ENCODE peak calls at places on chromosomes 1 and 21, in eight cellular contexts. U is GM23248; C is stimulated activated CD8-positive, alpha-beta memory T cell treated with anti-CD3 and anti-CD28 coated beads, Interleukin-4, amount 100 ng/mL, for 48 hours; W is caudate nucleus; E is activated naive CD8-positive, alpha-beta T cell treated with anti-CD3 and anti-CD28 coated beads for 36 hours; D is fibroblast of the conjunctiva; P is NCI-H2171; B is progenitor cell of endocrine pancreas. G is an unnamed sample.

GRCh38 chr1:82124987-82125638 is 324.4 kb downstream of the ADGRL2 start:
- DNase-seq in C (no peak), B (no peak), P (no peak), W (no peak), U (peak), D (no peak), E (no peak), G (peak)

GRCh38 chr1:202958544-202959275 is 598 bp upstream of the ADIPOR1 start:
- DNase-seq in E (no peak), D (no peak), B (no peak), C (no peak), W (no peak), P (no peak), U (no peak), G (peak)

GRCh38 chr1:44811714-44812151 is 3.4 kb downstream of the BTBD19 start:
- DNase-seq in C (no peak), E (no peak), B (no peak), P (no peak), U (peak), D (peak), W (no peak), G (peak)

GRCh38 chr1:165854101-165854845 is 26.9 kb downstream of the UCK2 start:
- DNase-seq in W (no peak), D (peak), B (no peak), U (peak), C (no peak), E (no peak), P (no peak), G (peak)

GRCh38 chr1:46687095-46687659 is 15.5 kb downstream of the TEX38 start:
- DNase-seq in E (no peak), D (peak), U (peak), P (no peak), C (no peak), W (no peak), B (no peak), G (peak)

GRCh38 chr1:57017717-57018116 is 51.9 kb upstream of the C8B start:
- DNase-seq in U (peak), E (no peak), B (no peak), C (no peak), P (no peak), W (no peak), D (peak), G (no peak)

GRCh38 chr1:14947421-14947820 is 206.1 kb upstream of the TMEM51 start:
- DNase-seq in C (no peak), B (no peak), U (no peak), D (no peak), W (no peak), P (no peak), E (no peak), G (no peak)

GRCh38 chr21:36890086-36890485 is 76.4 kb downstream of the HLCS start:
- DNase-seq in B (no peak), D (no peak), E (no peak), P (no peak), W (no peak), C (no peak), U (peak), G (no peak)

GRCh38 chr1:28518745-28519341 is 13.0 kb downstream of the RCC1 start:
- DNase-seq in E (peak), W (no peak), B (no peak), D (no peak), P (no peak), C (peak), U (peak), G (peak)

GRCh38 chr1:108747898-108748297 is 1.4 kb downstream of the STXBP3 start:
- DNase-seq in B (no peak), D (no peak), E (no peak), P (no peak), W (no peak), C (no peak), U (peak), G (no peak)

GRCh38 chr1:171251042-171251740 is 2.9 kb downstream of the FMO1 start:
- DNase-seq in B (peak), P (no peak), C (peak), E (peak), U (peak), D (no peak), W (no peak), G (peak)

GRCh38 chr1:171141336-171142051 is 43.6 kb upstream of the FMO2 start:
- DNase-seq in P (no peak), E (no peak), C (no peak), B (no peak), W (no peak), D (peak), U (peak), G (peak)

GRCh38 chr1:213274140-213274539 is 223.1 kb downstream of the RPS6KC1 start:
- DNase-seq in B (no peak), P (no peak), W (no peak), C (no peak), E (no peak), D (no peak), U (no peak), G (peak)

GRCh38 chr1:87826639-87827345 is 498.1 kb downstream of the LMO4 start:
- DNase-seq in C (no peak), E (no peak), D (peak), B (no peak), P (no peak), U (peak), W (no peak), G (peak)

GRCh38 chr1:55010194-55010886 is 11.6 kb downstream of the BSND start:
- DNase-seq in C (no peak), P (no peak), E (no peak), D (no peak), B (no peak), U (no peak), W (no peak), G (no peak)

GRCh38 chr1:44545961-44546360 is 128.3 kb downstream of the TMEM53 start:
- DNase-seq in U (no peak), C (no peak), W (no peak), B (no peak), D (no peak), P (no peak), E (no peak), G (no peak)

GRCh38 chr21:41786521-41786987 is 19.7 kb upstream of the RIPK4 start:
- DNase-seq in W (no peak), P (no peak), D (no peak), E (no peak), C (no peak), U (peak), B (no peak), G (no peak)

GRCh38 chr1:239527046-239527693 is 140.8 kb downstream of the CHRM3 start:
- DNase-seq in C (no peak), E (no peak), W (no peak), P (no peak), D (no peak), B (no peak), U (no peak), G (no peak)

GRCh38 chr1:7769673-7770412 is 1.3 kb upstream of the VAMP3 start:
- DNase-seq in E (no peak), B (no peak), P (no peak), W (no peak), C (no peak), D (no peak), U (no peak), G (no peak)

GRCh38 chr1:161139765-161140164 is 7.3 kb upstream of the DEDD start:
- DNase-seq in P (peak), W (no peak), U (peak), B (no peak), C (peak), E (no peak), D (no peak), G (peak)

GRCh38 chr1:186476306-186477040 is 15.6 kb upstream of the PDC start:
- DNase-seq in W (no peak), C (no peak), P (no peak), B (no peak), U (peak), D (no peak), E (no peak), G (peak)

GRCh38 chr1:2789164-2789985 is 12.1 kb downstream of the TTC34 start:
- DNase-seq in D (no peak), C (no peak), W (no peak), B (no peak), E (no peak), U (no peak), P (no peak), G (peak)

GRCh38 chr1:159924791-159925712 is at the start of gene TAGLN2:
- DNase-seq in B (peak), U (peak), E (peak), W (no peak), P (no peak), C (peak), D (peak), G (peak)

GRCh38 chr1:36523850-36524249 is 41.1 kb upstream of the CSF3R start:
- DNase-seq in B (no peak), U (no peak), W (no peak), D (no peak), C (peak), P (no peak), E (no peak), G (no peak)

GRCh38 chr1:166603296-166603695 is 236.0 kb upstream of the POGK start:
- DNase-seq in C (no peak), B (no peak), D (no peak), P (no peak), W (no peak), U (no peak), E (no peak), G (no peak)

GRCh38 chr1:14980801-14981200 is 172.7 kb upstream of the TMEM51 start:
- DNase-seq in D (no peak), E (no peak), C (no peak), W (no peak), B (no peak), P (no peak), U (peak), G (no peak)

GRCh38 chr1:110148961-110149360 is 1.3 kb upstream of the SLC6A17 start:
- DNase-seq in P (no peak), C (no peak), D (no peak), W (no peak), B (no peak), E (no peak), U (peak), G (peak)

GRCh38 chr1:153563991-153564390 is 1.7 kb downstream of the S100A2 start:
- DNase-seq in U (no peak), B (no peak), W (no peak), D (no peak), E (no peak), P (no peak), C (no peak), G (no peak)

GRCh38 chr21:43370888-43371570 is 55.9 kb downstream of the SIK1 start:
- DNase-seq in D (no peak), U (no peak), W (no peak), E (no peak), C (no peak), P (no peak), B (no peak), G (no peak)

GRCh38 chr1:234604726-234605492 is 5.1 kb downstream of the IRF2BP2 start:
- DNase-seq in U (peak), D (no peak), P (no peak), B (no peak), E (no peak), W (no peak), C (no peak), G (peak)

GRCh38 chr21:26842300-26842699 is 2.9 kb downstream of the ADAMTS1 start:
- DNase-seq in E (no peak), W (no peak), C (no peak), D (no peak), U (peak), B (no peak), P (no peak), G (peak)

GRCh38 chr1:17550684-17551584 is 11.4 kb downstream of the ARHGEF10L start:
- DNase-seq in C (no peak), W (no peak), D (no peak), B (no peak), E (no peak), P (peak), U (peak), G (no peak)

GRCh38 chr1:85884372-85885035 is 176.3 kb upstream of the ZNHIT6 start:
- DNase-seq in U (peak), E (no peak), P (no peak), B (no peak), W (no peak), D (peak), C (no peak), G (peak)

GRCh38 chr1:237011432-237011831 is 7.2 kb upstream of the MT1HL1 start:
- DNase-seq in E (no peak), D (no peak), C (no peak), B (no peak), W (no peak), P (no peak), U (no peak), G (no peak)

GRCh38 chr1:89529196-89529595 is 4.6 kb downstream of the LRRC8B start:
- DNase-seq in W (no peak), P (no peak), C (no peak), E (no peak), D (no peak), U (no peak), B (no peak), G (no peak)

GRCh38 chr1:81478217-81478616 is 322.5 kb upstream of the ADGRL2 start:
- DNase-seq in B (no peak), E (no peak), C (no peak), U (no peak), P (no peak), W (no peak), D (no peak), G (no peak)

GRCh38 chr1:3368711-3369436 is 85.6 kb upstream of the ARHGEF16 start:
- DNase-seq in E (no peak), C (no peak), P (no peak), U (peak), D (peak), B (no peak), W (no peak), G (no peak)

GRCh38 chr1:5970623-5971273 is 21.5 kb downstream of the NPHP4 start:
- DNase-seq in E (no peak), W (no peak), U (no peak), P (no peak), B (no peak), D (no peak), C (no peak), G (no peak)

GRCh38 chr1:42479621-42480020 is 16.5 kb downstream of the CCDC30 start:
- DNase-seq in B (no peak), U (peak), D (no peak), E (no peak), C (no peak), W (no peak), P (peak), G (peak)